ENCODE peak calls at places on chromosome 6, in nine cellular contexts. C is Panc1; S is hepatocyte; V is choroid plexus epithelial cell; W is cardiac fibroblast; H is AG09309; L is CD4-positive, CD25-positive, alpha-beta regulatory T cell; R is heart right ventricle; P is mesendoderm. U is an unnamed sample.

GRCh38 chr6:13307508-13307995 is 20.8 kb downstream of the TBC1D7 start:
- DNase-seq in C (no peak), S (no peak), V (peak), W (peak), H (peak), L (no peak), R (no peak), P (no peak), U (no peak)

GRCh38 chr6:166595061-166595780 is 8.7 kb upstream of the RAMACL start:
- DNase-seq in C (no peak), S (no peak), V (peak), W (peak), H (peak), L (no peak), R (no peak), P (no peak), U (no peak)

GRCh38 chr6:53793318-53793975 is 1.4 kb upstream of the LRRC1 start:
- DNase-seq in C (peak), S (peak), V (peak), W (peak), H (no peak), L (peak), R (peak), P (peak), U (no peak)

GRCh38 chr6:114862809-114863208 is 520.0 kb upstream of the HS3ST5 start:
- DNase-seq in C (no peak), S (no peak), V (no peak), W (no peak), H (no peak), L (no peak), R (no peak), P (no peak), U (no peak)

GRCh38 chr6:43758617-43759050 is 11.4 kb upstream of the VEGFA start:
- DNase-seq in C (no peak), S (no peak), V (no peak), W (no peak), H (no peak), L (no peak), R (no peak), P (peak), U (peak)

GRCh38 chr6:116221067-116221466 is 32.8 kb downstream of the TSPYL4 start:
- DNase-seq in C (no peak), S (no peak), V (peak), W (peak), H (no peak), L (no peak), R (no peak), P (peak), U (no peak)

GRCh38 chr6:170439366-170440351 is 113.4 kb downstream of the PSMB1 start:
- DNase-seq in C (no peak), S (no peak), V (peak), W (no peak), H (no peak), L (no peak), R (no peak), P (no peak), U (peak)

GRCh38 chr6:53111865-53112264 is 36.8 kb downstream of the GCM1 start:
- DNase-seq in C (no peak), S (no peak), V (no peak), W (no peak), H (no peak), L (no peak), R (no peak), P (no peak), U (no peak)

GRCh38 chr6:43683708-43684455 is 3.7 kb downstream of the MRPS18A start:
- DNase-seq in C (no peak), S (no peak), V (no peak), W (no peak), H (no peak), L (no peak), R (no peak), P (no peak), U (no peak)

GRCh38 chr6:123953920-123954319 is 150.3 kb downstream of the NKAIN2 start:
- DNase-seq in C (no peak), S (no peak), V (no peak), W (no peak), H (no peak), L (no peak), R (no peak), P (peak), U (no peak)

GRCh38 chr6:95923518-95923917 is 92.3 kb upstream of the FUT9 start:
- DNase-seq in C (no peak), S (peak), V (no peak), W (peak), H (no peak), L (no peak), R (no peak), P (peak), U (no peak)

GRCh38 chr6:139577124-139577800 is 202.8 kb upstream of the CITED2 start:
- DNase-seq in C (no peak), S (no peak), V (no peak), W (no peak), H (no peak), L (no peak), R (no peak), P (no peak), U (no peak)

GRCh38 chr6:38110407-38111025 is 291.0 kb downstream of the ZFAND3 start:
- DNase-seq in C (no peak), S (peak), V (no peak), W (peak), H (no peak), L (no peak), R (no peak), P (no peak), U (no peak)

GRCh38 chr6:63804381-63804956 is 168.9 kb downstream of the PHF3 start:
- DNase-seq in C (peak), S (no peak), V (peak), W (peak), H (peak), L (no peak), R (no peak), P (peak), U (no peak)

GRCh38 chr6:159008656-159009288 is 8.8 kb upstream of the RSPH3 start:
- DNase-seq in C (peak), S (peak), V (peak), W (peak), H (no peak), L (peak), R (no peak), P (peak), U (no peak)

GRCh38 chr6:7542065-7542877 is 800 bp downstream of the DSP start:
- DNase-seq in C (no peak), S (peak), V (peak), W (no peak), H (no peak), L (no peak), R (peak), P (peak), U (peak)
- H3K4me3 ChIP-seq in C (peak), S (peak), V (peak), W (peak), H (peak), L (no peak), R (peak), P (peak), U (peak)

GRCh38 chr6:128400875-128401274 is 119.5 kb downstream of the PTPRK start:
- DNase-seq in C (no peak), S (no peak), V (no peak), W (no peak), H (no peak), L (no peak), R (no peak), P (no peak), U (no peak)

GRCh38 chr6:128394171-128394570 is 126.2 kb downstream of the PTPRK start:
- DNase-seq in C (no peak), S (no peak), V (peak), W (peak), H (no peak), L (no peak), R (no peak), P (no peak), U (no peak)

GRCh38 chr6:128395596-128395995 is 124.8 kb downstream of the PTPRK start:
- DNase-seq in C (no peak), S (no peak), V (no peak), W (no peak), H (no peak), L (no peak), R (no peak), P (no peak), U (no peak)

GRCh38 chr6:128403618-128404444 is 116.6 kb downstream of the PTPRK start:
- DNase-seq in C (no peak), S (no peak), V (no peak), W (no peak), H (no peak), L (no peak), R (no peak), P (no peak), U (no peak)

GRCh38 chr6:128397996-128398395 is 122.4 kb downstream of the PTPRK start:
- DNase-seq in C (no peak), S (no peak), V (no peak), W (no peak), H (no peak), L (no peak), R (no peak), P (no peak), U (no peak)
- H3K4me3 ChIP-seq in C (no peak), S (no peak), V (no peak), W (no peak), H (no peak), L (no peak), R (no peak), P (no peak), U (no peak)

DNA sequence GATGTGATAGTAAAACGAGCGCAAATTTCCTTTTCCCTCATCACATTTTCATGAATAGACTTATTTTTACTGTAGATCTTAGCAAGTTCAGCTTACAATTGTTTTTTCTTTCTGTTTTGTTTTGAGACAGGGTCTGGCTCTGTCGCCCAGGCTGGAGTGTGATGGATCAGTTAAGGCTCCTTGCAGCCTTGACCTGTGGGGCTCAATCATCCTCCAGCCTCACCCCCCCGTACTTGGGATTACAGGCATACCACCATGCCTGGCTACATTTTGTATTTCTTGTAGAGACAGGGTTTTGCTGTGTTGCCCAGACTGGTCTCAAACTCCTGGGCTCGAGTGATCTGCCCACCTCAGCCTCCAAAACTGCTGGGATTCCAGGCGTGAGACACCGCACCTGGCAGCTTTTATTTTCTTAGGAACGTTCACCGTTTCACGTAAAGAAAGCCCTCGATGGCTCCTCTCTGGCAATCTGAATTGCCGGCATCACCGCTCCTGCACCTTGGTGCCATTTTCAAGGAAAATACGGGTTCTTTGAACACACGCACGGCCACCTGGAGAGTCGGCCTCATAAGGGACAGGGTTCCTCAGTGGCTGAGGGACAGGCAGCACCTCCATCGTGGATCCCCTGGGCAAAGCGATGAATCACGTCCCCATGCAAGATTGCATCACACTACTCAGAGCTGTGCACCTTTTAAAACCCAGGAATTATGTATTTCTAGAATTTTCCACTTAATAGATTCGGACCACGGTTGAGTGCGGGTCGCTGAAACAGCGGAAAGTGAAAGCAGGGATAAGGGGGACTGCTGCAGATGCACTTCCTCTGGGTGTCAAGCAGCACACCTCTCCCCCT is 78.7 kb downstream of the IRF4 start:
- DNase-seq in C (no peak), S (no peak), V (no peak), W (no peak), H (no peak), L (no peak), R (no peak), P (no peak), U (peak)
- H3K4me3 ChIP-seq in C (no peak), S (no peak), V (no peak), W (no peak), H (no peak), L (no peak), R (no peak), P (no peak), U (peak)

GRCh38 chr6:33633084-33633461 is 12.0 kb downstream of the ITPR3 start:
- DNase-seq in C (no peak), S (no peak), V (no peak), W (no peak), H (no peak), L (no peak), R (no peak), P (no peak), U (no peak)
- H3K4me3 ChIP-seq in C (peak), S (no peak), V (peak), W (peak), H (peak), L (no peak), R (peak), P (peak), U (peak)

GRCh38 chr6:151097207-151097606 is 142.6 kb upstream of the AKAP12 start:
- DNase-seq in C (no peak), S (no peak), V (no peak), W (no peak), H (no peak), L (no peak), R (no peak), P (no peak), U (no peak)
- H3K4me3 ChIP-seq in C (no peak), S (no peak), V (no peak), W (no peak), H (no peak), L (no peak), R (no peak), P (no peak), U (no peak)

GRCh38 chr6:41529970-41530369 is 16.2 kb upstream of the FOXP4 start:
- DNase-seq in C (no peak), S (no peak), V (no peak), W (no peak), H (no peak), L (no peak), R (no peak), P (no peak), U (no peak)

GRCh38 chr6:41531016-41531415 is 15.2 kb upstream of the FOXP4 start:
- DNase-seq in C (no peak), S (no peak), V (no peak), W (no peak), H (no peak), L (no peak), R (no peak), P (no peak), U (no peak)

GRCh38 chr6:41530476-41530875 is 15.7 kb upstream of the FOXP4 start:
- DNase-seq in C (no peak), S (no peak), V (no peak), W (no peak), H (no peak), L (no peak), R (no peak), P (no peak), U (no peak)

GRCh38 chr6:41529049-41529448 is 17.1 kb upstream of the FOXP4 start:
- DNase-seq in C (no peak), S (no peak), V (no peak), W (no peak), H (no peak), L (no peak), R (no peak), P (no peak), U (no peak)

DNA sequence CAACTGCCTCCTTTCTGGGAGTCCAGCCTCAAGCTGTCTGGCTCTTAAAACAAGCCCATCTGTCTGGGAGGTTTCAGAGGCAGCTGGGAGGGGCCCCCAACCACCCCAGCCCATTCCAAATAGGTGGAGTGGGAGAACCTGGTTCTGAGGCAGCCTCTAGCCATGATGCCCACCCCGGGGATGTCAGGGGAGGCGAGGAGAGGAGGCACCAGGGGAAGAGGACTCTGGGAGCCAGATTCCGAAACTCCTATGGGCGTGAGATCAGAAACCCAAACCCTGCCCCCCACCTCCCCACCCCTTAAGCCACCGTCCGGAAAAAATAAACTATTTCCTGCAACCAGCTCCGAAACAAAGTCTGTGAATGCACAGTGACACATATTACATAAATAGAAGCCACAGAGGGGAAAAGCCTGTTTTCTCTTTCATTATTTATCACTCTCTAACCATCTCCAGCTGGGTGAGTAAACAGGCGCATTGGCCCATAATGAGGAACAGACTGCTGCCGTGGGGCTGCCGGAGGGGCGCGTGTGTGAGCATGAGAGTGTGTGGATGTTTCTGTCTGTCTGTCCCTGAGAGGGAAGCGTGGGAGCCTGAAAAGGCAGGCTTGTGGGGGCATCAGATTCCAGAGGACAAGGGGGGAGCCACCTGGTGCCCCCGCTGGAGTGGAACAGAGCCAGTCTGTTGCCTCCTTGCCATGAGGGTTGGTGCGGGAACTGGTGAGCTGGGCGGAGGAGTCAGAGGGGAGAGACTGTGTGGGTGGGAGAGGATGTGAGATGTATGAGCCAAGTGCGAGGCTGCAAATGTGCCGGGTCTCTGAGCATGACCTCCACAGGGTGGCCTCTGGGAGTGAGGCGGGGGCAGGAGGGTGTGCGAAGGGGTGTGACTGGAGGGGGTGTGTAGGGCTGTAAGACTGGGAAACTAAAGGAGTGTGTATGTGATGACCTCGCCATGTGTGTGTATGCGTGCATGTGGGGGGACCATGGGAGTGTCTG is 14.3 kb upstream of the FOXP4 start:
- DNase-seq in C (no peak), S (peak), V (peak), W (peak), H (peak), L (peak), R (no peak), P (no peak), U (peak)
- H3K4me3 ChIP-seq in C (no peak), S (no peak), V (no peak), W (no peak), H (no peak), L (peak), R (no peak), P (no peak), U (peak)